ENCODE peak calls at places on chromosomes 11 and 22, in six cellular contexts. One of them, this sample, is unnamed.

GRCh38 chr11:40203606-40204005 is 1255.8 kb downstream of the LRRC4C start:
- DNase-seq in right atrium auricular region: no peak
- DNase-seq in GM20000: no peak
- DNase-seq in tibial artery: no peak
- DNase-seq in Caco-2: no peak
- DNase-seq in glutamatergic neuron: no peak
- DNase-seq in this sample: peak

GRCh38 chr22:40423882-40424640 is 53.7 kb downstream of the SGSM3 start:
- DNase-seq in right atrium auricular region: no peak
- DNase-seq in GM20000: no peak
- DNase-seq in tibial artery: no peak
- DNase-seq in Caco-2: no peak
- DNase-seq in glutamatergic neuron: no peak
- DNase-seq in this sample: no peak

GRCh38 chr11:103806130-103806900 is 230.1 kb upstream of the DDI1 start:
- DNase-seq in right atrium auricular region: no peak
- DNase-seq in GM20000: no peak
- DNase-seq in tibial artery: peak
- DNase-seq in Caco-2: no peak
- DNase-seq in glutamatergic neuron: no peak
- DNase-seq in this sample: no peak

GRCh38 chr11:69524291-69524882 is 42.9 kb downstream of the LINC01488 start:
- DNase-seq in right atrium auricular region: no peak
- DNase-seq in GM20000: no peak
- DNase-seq in tibial artery: no peak
- DNase-seq in Caco-2: no peak
- DNase-seq in glutamatergic neuron: no peak
- DNase-seq in this sample: no peak

GRCh38 chr11:9077164-9077563 is 14.2 kb downstream of the SCUBE2 start:
- DNase-seq in right atrium auricular region: no peak
- DNase-seq in GM20000: no peak
- DNase-seq in tibial artery: no peak
- DNase-seq in Caco-2: no peak
- DNase-seq in glutamatergic neuron: no peak
- DNase-seq in this sample: no peak

GRCh38 chr22:45162531-45162930 is 1.2 kb upstream of the NUP50 start:
- DNase-seq in right atrium auricular region: no peak
- DNase-seq in GM20000: no peak
- DNase-seq in tibial artery: no peak
- DNase-seq in Caco-2: peak
- DNase-seq in glutamatergic neuron: no peak
- DNase-seq in this sample: peak

GRCh38 chr11:19291064-19291463 is 50.3 kb upstream of the E2F8 start:
- DNase-seq in right atrium auricular region: no peak
- DNase-seq in GM20000: no peak
- DNase-seq in tibial artery: no peak
- DNase-seq in Caco-2: no peak
- DNase-seq in glutamatergic neuron: no peak
- DNase-seq in this sample: no peak

GRCh38 chr11:8096575-8096974 is 15.6 kb downstream of the TUB start:
- DNase-seq in right atrium auricular region: peak
- DNase-seq in GM20000: no peak
- DNase-seq in tibial artery: no peak
- DNase-seq in Caco-2: no peak
- DNase-seq in glutamatergic neuron: no peak
- DNase-seq in this sample: no peak

GRCh38 chr11:78672850-78673641 is 98.4 kb upstream of the NARS2 start:
- DNase-seq in right atrium auricular region: no peak
- DNase-seq in GM20000: no peak
- DNase-seq in tibial artery: no peak
- DNase-seq in Caco-2: no peak
- DNase-seq in glutamatergic neuron: no peak
- DNase-seq in this sample: no peak

GRCh38 chr22:38674888-38675287 is 6.9 kb upstream of the TOMM22 start:
- DNase-seq in right atrium auricular region: no peak
- DNase-seq in GM20000: no peak
- DNase-seq in tibial artery: no peak
- DNase-seq in Caco-2: no peak
- DNase-seq in glutamatergic neuron: no peak
- DNase-seq in this sample: no peak

GRCh38 chr11:57596266-57596885 is 1.1 kb upstream of the SERPING1 start:
- DNase-seq in right atrium auricular region: no peak
- DNase-seq in GM20000: no peak
- DNase-seq in tibial artery: no peak
- DNase-seq in Caco-2: no peak
- DNase-seq in glutamatergic neuron: no peak
- DNase-seq in this sample: no peak

GRCh38 chr22:47196881-47197701 is 434.6 kb downstream of the TBC1D22A start:
- DNase-seq in right atrium auricular region: peak
- DNase-seq in GM20000: no peak
- DNase-seq in tibial artery: no peak
- DNase-seq in Caco-2: no peak
- DNase-seq in glutamatergic neuron: no peak
- DNase-seq in this sample: no peak

GRCh38 chr22:44362249-44363040 is 49.7 kb upstream of the SHISAL1 start:
- DNase-seq in right atrium auricular region: no peak
- DNase-seq in GM20000: no peak
- DNase-seq in tibial artery: no peak
- DNase-seq in Caco-2: no peak
- DNase-seq in glutamatergic neuron: peak
- DNase-seq in this sample: no peak

GRCh38 chr11:112017538-112017937 is 7.7 kb upstream of the DLAT start:
- DNase-seq in right atrium auricular region: no peak
- DNase-seq in GM20000: no peak
- DNase-seq in tibial artery: no peak
- DNase-seq in Caco-2: no peak
- DNase-seq in glutamatergic neuron: no peak
- DNase-seq in this sample: no peak

GRCh38 chr11:134224710-134225662 is 515 bp downstream of the VPS26B start:
- DNase-seq in right atrium auricular region: peak
- DNase-seq in GM20000: peak
- DNase-seq in tibial artery: peak
- DNase-seq in Caco-2: peak
- DNase-seq in glutamatergic neuron: peak
- DNase-seq in this sample: peak

GRCh38 chr22:30873661-30874060 is 94.9 kb downstream of the MORC2 start:
- DNase-seq in right atrium auricular region: no peak
- DNase-seq in GM20000: no peak
- DNase-seq in tibial artery: no peak
- DNase-seq in Caco-2: no peak
- DNase-seq in glutamatergic neuron: no peak
- DNase-seq in this sample: no peak

GRCh38 chr11:126146454-126147192 is 64.8 kb downstream of the RPUSD4 start:
- DNase-seq in right atrium auricular region: no peak
- DNase-seq in GM20000: no peak
- DNase-seq in tibial artery: no peak
- DNase-seq in Caco-2: no peak
- DNase-seq in glutamatergic neuron: no peak
- DNase-seq in this sample: peak

GRCh38 chr22:50276143-50276542 is 6.0 kb upstream of the MAPK11 start:
- DNase-seq in right atrium auricular region: no peak
- DNase-seq in GM20000: peak
- DNase-seq in tibial artery: no peak
- DNase-seq in Caco-2: peak
- DNase-seq in glutamatergic neuron: peak
- DNase-seq in this sample: peak

GRCh38 chr11:34655335-34656008 is 34.6 kb downstream of the EHF start:
- DNase-seq in right atrium auricular region: no peak
- DNase-seq in GM20000: no peak
- DNase-seq in tibial artery: no peak
- DNase-seq in Caco-2: no peak
- DNase-seq in glutamatergic neuron: no peak
- DNase-seq in this sample: no peak

GRCh38 chr11:134575504-134576230 is 163.6 kb upstream of the B3GAT1 start:
- DNase-seq in right atrium auricular region: peak
- DNase-seq in GM20000: no peak
- DNase-seq in tibial artery: no peak
- DNase-seq in Caco-2: no peak
- DNase-seq in glutamatergic neuron: no peak
- DNase-seq in this sample: no peak

GRCh38 chr11:15770798-15771414 is 585.4 kb downstream of the SOX6 start:
- DNase-seq in right atrium auricular region: no peak
- DNase-seq in GM20000: peak
- DNase-seq in tibial artery: peak
- DNase-seq in Caco-2: peak
- DNase-seq in glutamatergic neuron: peak
- DNase-seq in this sample: peak

GRCh38 chr22:35043251-35043931 is 22.6 kb upstream of the ISX start:
- DNase-seq in right atrium auricular region: no peak
- DNase-seq in GM20000: peak
- DNase-seq in tibial artery: no peak
- DNase-seq in Caco-2: peak
- DNase-seq in glutamatergic neuron: peak
- DNase-seq in this sample: peak

GRCh38 chr22:33555814-33556522 is 364.3 kb downstream of the LARGE1 start:
- DNase-seq in right atrium auricular region: no peak
- DNase-seq in GM20000: no peak
- DNase-seq in tibial artery: no peak
- DNase-seq in Caco-2: no peak
- DNase-seq in glutamatergic neuron: no peak
- DNase-seq in this sample: no peak
- TF ChIP-seq CTCF in right atrium auricular region: no peak
- TF ChIP-seq CTCF in GM20000: no peak
- TF ChIP-seq CTCF in tibial artery: no peak
- TF ChIP-seq CTCF in Caco-2: no peak
- TF ChIP-seq CTCF in glutamatergic neuron: no peak
- TF ChIP-seq CTCF in this sample: no peak

DNA sequence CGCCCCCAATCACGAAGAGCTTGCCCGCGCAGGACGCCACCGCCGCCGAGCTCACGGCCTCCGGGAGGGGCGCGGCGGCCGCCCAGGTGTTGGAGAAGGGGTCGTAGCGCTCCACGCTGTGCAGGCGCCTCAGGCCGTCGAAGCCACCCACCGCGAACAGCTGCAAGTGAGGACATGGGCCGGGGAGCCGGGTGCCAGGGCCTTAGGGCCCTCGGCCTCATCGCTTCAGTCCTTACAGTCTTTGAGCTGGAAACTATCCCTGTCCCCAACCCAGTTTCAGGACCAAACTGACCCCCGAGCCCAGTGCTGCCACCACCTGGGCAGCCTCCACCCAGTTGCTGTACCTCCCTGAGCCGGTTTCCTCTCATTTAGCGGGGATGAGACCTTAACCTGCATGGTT is 7.6 kb downstream of the KLHL35 start:
- DNase-seq in right atrium auricular region: no peak
- DNase-seq in GM20000: peak
- DNase-seq in tibial artery: no peak
- DNase-seq in Caco-2: peak
- DNase-seq in glutamatergic neuron: no peak
- DNase-seq in this sample: peak
- TF ChIP-seq CTCF in right atrium auricular region: no peak
- TF ChIP-seq CTCF in GM20000: no peak
- TF ChIP-seq CTCF in tibial artery: no peak
- TF ChIP-seq CTCF in Caco-2: peak
- TF ChIP-seq CTCF in glutamatergic neuron: no peak
- TF ChIP-seq CTCF in this sample: peak

DNA sequence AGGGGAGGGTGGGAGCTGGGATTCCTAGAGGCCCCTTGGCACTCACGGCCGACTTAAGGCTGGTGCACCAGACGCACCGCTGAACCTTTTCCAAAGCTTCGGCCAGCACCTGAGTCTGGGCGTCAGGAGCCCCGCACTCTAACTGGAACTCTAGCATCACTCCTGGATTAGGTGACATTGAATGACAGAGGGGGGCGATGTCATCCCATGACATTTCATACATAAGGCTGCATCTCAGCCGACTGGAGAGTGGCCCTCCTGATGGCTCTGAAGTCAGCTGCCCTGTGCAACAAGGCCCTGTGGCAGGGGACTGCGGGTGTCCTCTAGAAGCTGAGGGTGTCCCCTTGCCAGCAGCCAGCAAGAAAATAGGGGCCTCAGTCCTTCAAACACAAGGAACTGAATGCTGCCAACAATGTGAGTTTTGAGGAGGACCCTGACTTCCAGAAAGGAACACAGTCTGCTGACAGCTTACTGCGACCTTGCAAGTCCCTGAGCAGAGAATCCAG is 10.1 kb upstream of the FADS3 start:
- DNase-seq in right atrium auricular region: no peak
- DNase-seq in GM20000: no peak
- DNase-seq in tibial artery: no peak
- DNase-seq in Caco-2: no peak
- DNase-seq in glutamatergic neuron: no peak
- DNase-seq in this sample: no peak
- TF ChIP-seq CTCF in right atrium auricular region: no peak
- TF ChIP-seq CTCF in GM20000: no peak
- TF ChIP-seq CTCF in tibial artery: no peak
- TF ChIP-seq CTCF in Caco-2: no peak
- TF ChIP-seq CTCF in glutamatergic neuron: no peak
- TF ChIP-seq CTCF in this sample: no peak

GRCh38 chr11:65421204-65422103 is 1.1 kb upstream of the NEAT1 start:
- DNase-seq in right atrium auricular region: peak
- DNase-seq in GM20000: peak
- DNase-seq in tibial artery: peak
- DNase-seq in Caco-2: peak
- DNase-seq in glutamatergic neuron: no peak
- DNase-seq in this sample: peak

GRCh38 chr11:65423516-65424199 is 1.1 kb downstream of the NEAT1 start:
- DNase-seq in right atrium auricular region: no peak
- DNase-seq in GM20000: no peak
- DNase-seq in tibial artery: peak
- DNase-seq in Caco-2: no peak
- DNase-seq in glutamatergic neuron: no peak
- DNase-seq in this sample: no peak

GRCh38 chr11:65424200-65425104 is 1.9 kb downstream of the NEAT1 start:
- DNase-seq in right atrium auricular region: peak
- DNase-seq in GM20000: no peak
- DNase-seq in tibial artery: peak
- DNase-seq in Caco-2: no peak
- DNase-seq in glutamatergic neuron: no peak
- DNase-seq in this sample: peak

GRCh38 chr11:65422104-65422632 is 430 bp upstream of the NEAT1 start:
- DNase-seq in right atrium auricular region: peak
- DNase-seq in GM20000: peak
- DNase-seq in tibial artery: peak
- DNase-seq in Caco-2: peak
- DNase-seq in glutamatergic neuron: peak
- DNase-seq in this sample: peak

DNA sequence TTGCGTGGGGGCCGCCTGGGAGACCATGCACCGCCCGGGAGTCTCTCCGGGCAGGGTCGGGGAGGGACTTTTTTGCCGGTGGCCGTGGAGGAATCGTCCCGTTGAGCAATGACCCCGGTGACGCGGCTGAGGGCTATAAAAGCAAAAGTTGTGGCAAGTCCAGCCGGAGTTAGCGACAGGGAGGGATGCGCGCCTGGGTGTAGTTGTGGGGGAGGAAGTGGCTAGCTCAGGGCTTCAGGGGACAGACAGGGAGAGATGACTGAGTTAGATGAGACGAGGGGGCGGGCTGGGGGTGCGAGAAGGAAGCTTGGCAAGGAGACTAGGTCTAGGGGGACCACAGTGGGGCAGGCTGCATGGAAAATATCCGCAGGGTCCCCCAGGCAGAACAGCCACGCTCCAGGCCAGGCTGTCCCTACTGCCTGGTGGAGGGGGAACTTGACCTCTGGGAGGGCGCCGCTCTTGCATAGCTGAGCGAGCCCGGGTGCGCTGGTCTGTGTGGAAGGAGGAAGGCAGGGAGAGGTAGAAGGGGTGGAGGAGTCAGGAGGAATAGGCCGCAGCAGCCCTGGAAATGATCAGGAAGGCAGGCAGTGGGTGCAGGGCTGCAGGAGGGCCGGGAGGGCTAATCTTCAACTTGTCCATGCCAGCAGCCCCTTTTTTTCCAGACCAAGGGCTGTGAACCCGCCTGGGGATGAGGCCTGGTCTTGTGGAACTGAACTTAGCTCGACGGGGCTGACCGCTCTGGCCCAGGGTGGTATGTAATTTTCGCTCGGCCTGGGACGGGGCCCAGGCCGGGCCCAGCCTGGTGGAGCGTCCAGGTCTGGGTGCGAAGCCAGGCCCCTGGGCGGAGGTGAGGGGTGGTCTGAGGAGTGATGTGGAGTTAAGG is at the start of gene NEAT1:
- DNase-seq in right atrium auricular region: peak
- DNase-seq in GM20000: peak
- DNase-seq in tibial artery: peak
- DNase-seq in Caco-2: peak
- DNase-seq in glutamatergic neuron: peak
- DNase-seq in this sample: peak
- TF ChIP-seq CTCF in right atrium auricular region: no peak
- TF ChIP-seq CTCF in GM20000: no peak
- TF ChIP-seq CTCF in tibial artery: peak
- TF ChIP-seq CTCF in Caco-2: no peak
- TF ChIP-seq CTCF in glutamatergic neuron: no peak
- TF ChIP-seq CTCF in this sample: no peak

This sample was measured in GM23338.